ENCODE peak calls at places on chromosomes 4 and X, in eight cellular contexts. E is GM06990, N is B cell, F is kidney epithelial cell, B is bronchial epithelial cell, H is PC-3, J is spleen, T is left lung. O is an unnamed sample.

GRCh38 chr4:7852568-7853185 is 87.0 kb downstream of the AFAP1 start:
- DNase-seq in T (no peak), J (no peak), H (no peak), E (no peak), N (no peak), F (peak), B (peak), O (no peak)

GRCh38 chr4:173191623-173192041 is 23.0 kb downstream of the GALNT7 start:
- DNase-seq in J (no peak), T (no peak), N (no peak), E (no peak), H (peak), F (no peak), B (peak), O (no peak)

GRCh38 chrX:69014200-69014599 is 151.1 kb downstream of the PJA1 start:
- DNase-seq in B (peak), N (no peak), E (no peak), J (no peak), T (no peak), F (no peak), H (no peak), O (no peak)

GRCh38 chr4:15989431-15989830 is 26.5 kb upstream of the FGFBP2 start:
- DNase-seq in T (no peak), B (no peak), N (no peak), F (no peak), E (no peak), H (no peak), J (no peak), O (no peak)

GRCh38 chr4:154551872-154552686 is 1.9 kb upstream of the PLRG1 start:
- DNase-seq in T (peak), N (peak), H (peak), B (peak), J (peak), E (peak), F (peak), O (peak)

GRCh38 chrX:97131886-97132285 is 248.2 kb downstream of the RPA4 start:
- DNase-seq in B (no peak), E (no peak), N (no peak), T (no peak), H (no peak), J (no peak), F (no peak), O (no peak)

GRCh38 chr4:173169428-173170209 is 1.0 kb downstream of the GALNT7 start:
- DNase-seq in J (peak), B (peak), F (no peak), E (peak), H (peak), T (peak), N (peak), O (peak)

GRCh38 chr4:1523907-1524636 is 117.8 kb upstream of the NKX1-1 start:
- DNase-seq in F (no peak), T (no peak), N (no peak), J (peak), B (no peak), H (no peak), E (no peak), O (no peak)

GRCh38 chrX:120514236-120514635 is 45.1 kb upstream of the LAMP2 start:
- DNase-seq in H (peak), J (no peak), E (no peak), B (peak), F (no peak), N (no peak), T (no peak), O (no peak)
- TF ChIP-seq CTCF in H (peak), J (no peak), E (peak), B (peak), F (peak), N (no peak), T (no peak), O (no peak)

DNA sequence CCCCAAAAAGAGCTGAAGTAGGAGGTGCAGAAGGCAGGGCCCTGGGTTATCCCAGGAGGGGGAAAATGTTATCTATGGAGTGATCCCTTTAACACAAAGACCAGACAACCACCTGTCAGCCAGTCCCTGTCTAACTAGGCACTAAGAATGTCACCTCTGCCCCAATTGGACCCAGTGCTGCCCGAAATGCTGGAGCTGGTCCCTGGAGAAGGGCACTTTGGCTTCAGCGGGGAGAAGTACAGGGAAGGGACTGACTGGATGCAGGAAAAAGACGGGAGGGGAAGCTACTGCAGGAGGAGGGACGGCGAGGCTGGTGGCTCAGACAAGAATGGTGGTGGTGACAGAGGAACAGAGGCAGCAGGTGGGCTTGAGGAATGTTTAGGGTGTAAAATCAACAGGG is 17.3 kb downstream of the PHKA2 start:
- DNase-seq in F (no peak), H (no peak), N (no peak), B (no peak), E (no peak), J (no peak), T (no peak), O (no peak)
- TF ChIP-seq CTCF in F (no peak), H (no peak), N (no peak), B (no peak), E (no peak), J (no peak), T (no peak), O (no peak)

DNA sequence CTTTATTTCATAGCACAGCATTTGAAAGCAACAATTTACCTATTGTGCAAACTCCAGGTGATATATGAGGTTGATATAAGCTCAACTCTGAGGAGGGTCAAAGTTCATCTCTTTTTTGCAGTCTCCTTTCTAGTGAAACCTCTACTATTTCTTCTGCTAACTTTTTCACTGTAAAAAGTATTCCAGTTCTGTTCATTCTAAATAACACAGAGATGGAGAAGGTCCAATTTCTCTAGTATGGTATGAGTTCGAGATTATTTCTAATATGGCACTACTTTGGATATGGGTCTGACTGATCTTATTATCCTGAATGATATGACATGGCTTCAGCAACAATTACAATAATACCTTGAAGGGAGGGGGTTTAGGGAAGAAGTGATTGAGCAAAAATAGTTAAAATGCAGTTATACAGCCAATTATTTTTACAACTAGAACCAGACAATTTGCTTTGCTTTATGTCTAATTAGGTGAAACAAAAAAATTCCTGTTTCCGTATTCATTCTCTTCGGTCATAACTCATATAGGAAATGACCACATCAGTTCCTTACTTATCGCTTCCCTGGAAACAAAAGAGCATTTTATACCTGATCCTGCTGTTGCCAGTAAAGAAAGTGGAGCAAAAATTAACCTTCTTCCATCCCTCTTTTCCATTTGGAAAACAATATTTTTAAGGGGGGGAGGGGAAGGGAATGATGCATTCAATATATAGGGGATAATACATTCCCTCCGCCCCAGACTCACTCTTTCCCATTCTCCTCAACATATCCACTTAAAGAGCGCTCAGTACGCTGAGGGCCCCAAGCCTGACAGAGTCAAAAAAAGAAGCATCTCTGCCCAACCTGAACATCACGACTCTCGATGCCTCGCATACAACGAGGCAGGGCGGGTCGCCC is 1.0 kb downstream of the TBC1D9 start:
- DNase-seq in J (no peak), F (no peak), H (peak), N (no peak), B (peak), E (no peak), T (no peak), O (no peak)
- TF ChIP-seq CTCF in J (no peak), F (no peak), H (no peak), N (no peak), B (no peak), E (no peak), T (no peak), O (no peak)

GRCh38 chr4:121227254-121227867 is 63.2 kb upstream of the TNIP3 start:
- DNase-seq in J (no peak), F (no peak), H (peak), N (no peak), T (no peak), E (peak), B (peak), O (no peak)
- TF ChIP-seq CTCF in J (no peak), F (peak), H (no peak), N (no peak), T (no peak), E (no peak), B (no peak), O (no peak)

DNA sequence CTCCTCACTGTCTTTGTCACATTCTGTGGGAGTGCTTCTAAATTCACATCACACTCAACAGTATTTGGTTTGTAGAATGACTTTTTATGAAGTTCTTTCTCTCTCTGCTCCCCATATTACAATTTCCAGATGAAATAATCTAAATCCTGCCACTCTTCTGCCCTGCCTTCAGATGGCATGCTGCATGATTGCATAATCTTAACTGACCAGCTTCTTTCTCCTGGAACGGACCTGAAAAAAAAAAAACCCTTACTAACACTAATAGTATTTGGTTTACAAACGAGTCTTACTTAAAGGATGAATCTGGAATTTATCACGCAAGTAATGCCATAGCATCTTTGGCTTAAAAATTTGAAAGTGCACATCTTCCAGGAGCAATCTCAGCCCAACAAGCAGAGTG is 272.3 kb downstream of the NAF1 start:
- DNase-seq in T (no peak), B (no peak), N (no peak), E (no peak), J (no peak), F (no peak), H (no peak), O (no peak)
- TF ChIP-seq CTCF in T (no peak), B (no peak), N (no peak), E (no peak), J (no peak), F (no peak), H (no peak), O (no peak)

GRCh38 chr4:76801621-76802545 is 96.1 kb downstream of the SOWAHB start:
- DNase-seq in E (no peak), J (peak), T (no peak), H (no peak), B (no peak), N (no peak), F (no peak), O (no peak)
- TF ChIP-seq CTCF in E (no peak), J (no peak), T (no peak), H (no peak), B (no peak), N (no peak), F (no peak), O (no peak)

GRCh38 chrX:129235903-129236302 is 287.4 kb downstream of the SMARCA1 start:
- DNase-seq in T (no peak), B (no peak), J (no peak), N (no peak), H (no peak), F (no peak), E (no peak), O (no peak)
- TF ChIP-seq CTCF in T (no peak), B (no peak), J (no peak), N (no peak), H (no peak), F (peak), E (no peak), O (no peak)

GRCh38 chrX:105822138-105823091 is at the start of gene NRK:
- DNase-seq in F (no peak), T (peak), N (no peak), H (no peak), E (no peak), B (no peak), J (peak), O (no peak)
- TF ChIP-seq CTCF in F (peak), T (no peak), N (no peak), H (no peak), E (no peak), B (no peak), J (no peak), O (no peak)

O was measured in CD14-positive monocyte.